ENCODE peak calls at places on chromosomes 6 and 20, in four cellular contexts. V is stomach, C is tibial artery, F is Peyer's patch. U is an unnamed sample.

GRCh38 chr6:142822882-142823578 is 121.9 kb downstream of the HIVEP2 start:
- DNase-seq in V (no peak), C (no peak), F (no peak), U (no peak)

GRCh38 chr6:99822741-99823512 is 171.1 kb downstream of the MCHR2 start:
- DNase-seq in V (no peak), C (no peak), F (no peak), U (peak)

GRCh38 chr6:169556758-169557505 is 144.9 kb downstream of the WDR27 start:
- DNase-seq in V (no peak), C (no peak), F (no peak), U (no peak)

GRCh38 chr6:26232950-26233607 is 131.9 kb upstream of the BTN3A2 start:
- DNase-seq in V (no peak), C (no peak), F (no peak), U (peak)

GRCh38 chr20:48405909-48406308 is 421.9 kb downstream of the PREX1 start:
- DNase-seq in V (no peak), C (no peak), F (no peak), U (no peak)

GRCh38 chr6:50815436-50816114 is 3.1 kb upstream of the TFAP2B start:
- DNase-seq in V (no peak), C (no peak), F (no peak), U (peak)

GRCh38 chr20:32457476-32457986 is 99.4 kb downstream of the ASXL1 start:
- DNase-seq in V (peak), C (no peak), F (no peak), U (peak)

GRCh38 chr6:163814494-163815364 is 400.2 kb downstream of the QKI start:
- DNase-seq in V (no peak), C (no peak), F (no peak), U (no peak)

GRCh38 chr20:47927385-47927851 is 142.1 kb upstream of the SULF2 start:
- DNase-seq in V (no peak), C (no peak), F (no peak), U (peak)

GRCh38 chr6:46734867-46735719 is at the start of gene PLA2G7:
- DNase-seq in V (no peak), C (peak), F (no peak), U (peak)

GRCh38 chr6:110440026-110440425 is 24.7 kb upstream of the DDO start:
- DNase-seq in V (no peak), C (no peak), F (no peak), U (no peak)

GRCh38 chr6:119643866-119644265 is 294.3 kb upstream of the MAN1A1 start:
- DNase-seq in V (no peak), C (no peak), F (no peak), U (no peak)

GRCh38 chr20:62202083-62202395 is 18.0 kb downstream of the HRH3 start:
- DNase-seq in V (no peak), C (no peak), F (no peak), U (no peak)

GRCh38 chr6:2938632-2939083 is 32.7 kb downstream of the SERPINB6 start:
- DNase-seq in V (peak), C (no peak), F (no peak), U (no peak)
- TF ChIP-seq CTCF in V (no peak), C (no peak), F (peak), U (no peak)

DNA sequence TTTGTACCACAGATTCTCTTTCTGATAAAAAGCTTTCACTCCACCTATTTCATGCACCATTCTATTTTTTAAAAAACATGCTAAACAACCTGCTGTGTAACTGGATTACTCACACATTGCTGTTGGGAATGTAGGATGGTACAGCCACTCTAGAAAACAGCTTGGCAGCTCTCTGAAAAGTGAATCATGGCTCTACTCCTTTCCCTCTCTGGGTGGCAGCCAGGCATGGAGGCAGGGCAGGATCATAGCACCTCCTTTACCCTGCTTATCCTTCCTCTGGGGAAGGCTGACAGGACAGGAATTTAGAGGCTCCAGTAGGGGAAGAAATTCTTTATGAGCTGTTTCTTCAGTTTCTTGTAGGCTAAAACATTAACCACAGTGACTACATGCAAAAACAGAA is 6.7 kb upstream of the VNN2 start:
- DNase-seq in V (peak), C (no peak), F (no peak), U (peak)
- H3K4me3 ChIP-seq in V (no peak), C (no peak), F (no peak), U (no peak)

GRCh38 chr6:12566618-12567123 is 149.9 kb upstream of the PHACTR1 start:
- DNase-seq in V (no peak), C (no peak), F (no peak), U (no peak)
- TF ChIP-seq CTCF in V (no peak), C (no peak), F (no peak), U (no peak)

DNA sequence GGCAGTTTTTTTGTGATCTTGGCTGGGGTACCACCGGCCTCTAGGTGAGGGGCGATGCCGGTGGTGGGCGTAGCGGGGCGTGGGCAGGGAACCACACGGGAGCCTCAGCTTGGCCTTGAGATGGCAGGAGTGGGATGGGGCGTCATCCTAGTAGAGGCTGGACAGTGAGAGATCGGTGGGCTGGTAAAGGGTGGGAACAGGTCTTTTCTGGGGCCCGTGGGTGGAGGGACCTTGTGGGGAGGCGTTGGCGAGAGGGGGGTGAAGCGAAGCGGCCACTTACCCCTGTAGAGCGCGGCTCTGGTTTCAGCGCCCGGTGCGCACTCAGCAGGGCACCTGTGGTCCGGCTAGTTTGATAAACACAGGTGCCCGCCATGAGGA is 12.0 kb downstream of the ITPR3 start:
- DNase-seq in V (no peak), C (no peak), F (no peak), U (no peak)
- H3K4me3 ChIP-seq in V (peak), C (peak), F (peak), U (peak)

GRCh38 chr20:859661-860294 is 26.3 kb downstream of the FAM110A start:
- DNase-seq in V (no peak), C (no peak), F (no peak), U (peak)
- TF ChIP-seq CTCF in V (no peak), C (no peak), F (no peak), U (peak)

GRCh38 chr20:36607586-36608387 is 2.2 kb downstream of the RAB5IF start:
- DNase-seq in V (peak), C (no peak), F (no peak), U (peak)
- H3K4me3 ChIP-seq in V (no peak), C (no peak), F (no peak), U (peak)